ENCODE peak calls at places on chromosome 12, in seven cellular contexts. F is H9, R is neuronal stem cell, U is IMR-90, X is mesendoderm, V is trophoblast cell, W is H1. T is an unnamed sample.

GRCh38 chr12:118763239-118763638 is 218.1 kb upstream of the SRRM4 start:
- DNase-seq in F (no peak), R (no peak), U (no peak), X (no peak), V (no peak), W (no peak), T (no peak)

GRCh38 chr12:68286396-68286795 is 33.0 kb upstream of the IL22 start:
- DNase-seq in F (no peak), R (no peak), U (no peak), X (no peak), V (no peak), W (no peak), T (no peak)

GRCh38 chr12:54958048-54958658 is 26.4 kb downstream of the TESPA1 start:
- DNase-seq in F (peak), R (peak), U (peak), X (peak), V (peak), W (no peak), T (peak)

GRCh38 chr12:9344540-9344939 is 136.3 kb upstream of the PZP start:
- DNase-seq in F (no peak), R (no peak), U (no peak), X (no peak), V (no peak), W (no peak), T (peak)

GRCh38 chr12:78340406-78340805 is 509.7 kb downstream of the NAV3 start:
- DNase-seq in F (no peak), R (no peak), U (no peak), X (no peak), V (no peak), W (no peak), T (no peak)

GRCh38 chr12:14099994-14100393 is 118.6 kb upstream of the GRIN2B start:
- DNase-seq in F (no peak), R (no peak), U (no peak), X (no peak), V (no peak), W (no peak), T (no peak)

GRCh38 chr12:27015730-27016076 is 1.5 kb upstream of the TM7SF3 start:
- DNase-seq in F (no peak), R (no peak), U (peak), X (peak), V (no peak), W (no peak), T (peak)

GRCh38 chr12:61996717-61997116 is 263.5 kb upstream of the USP15 start:
- DNase-seq in F (no peak), R (no peak), U (no peak), X (no peak), V (no peak), W (no peak), T (no peak)

GRCh38 chr12:3935078-3935477 is 61.9 kb upstream of the PARP11 start:
- DNase-seq in F (no peak), R (no peak), U (no peak), X (no peak), V (no peak), W (no peak), T (no peak)

GRCh38 chr12:64608901-64609542 is 1.3 kb upstream of the RASSF3 start:
- DNase-seq in F (peak), R (no peak), U (peak), X (peak), V (peak), W (no peak), T (peak)

GRCh38 chr12:130546494-130546893 is 169.6 kb downstream of the RIMBP2 start:
- DNase-seq in F (no peak), R (no peak), U (no peak), X (no peak), V (no peak), W (no peak), T (no peak)

GRCh38 chr12:112891093-112892024 is 15.4 kb upstream of the OAS1 start:
- DNase-seq in F (no peak), R (no peak), U (no peak), X (peak), V (no peak), W (no peak), T (no peak)

GRCh38 chr12:44317651-44318126 is 481.8 kb downstream of the TMEM117 start:
- DNase-seq in F (peak), R (peak), U (peak), X (peak), V (no peak), W (no peak), T (peak)

DNA sequence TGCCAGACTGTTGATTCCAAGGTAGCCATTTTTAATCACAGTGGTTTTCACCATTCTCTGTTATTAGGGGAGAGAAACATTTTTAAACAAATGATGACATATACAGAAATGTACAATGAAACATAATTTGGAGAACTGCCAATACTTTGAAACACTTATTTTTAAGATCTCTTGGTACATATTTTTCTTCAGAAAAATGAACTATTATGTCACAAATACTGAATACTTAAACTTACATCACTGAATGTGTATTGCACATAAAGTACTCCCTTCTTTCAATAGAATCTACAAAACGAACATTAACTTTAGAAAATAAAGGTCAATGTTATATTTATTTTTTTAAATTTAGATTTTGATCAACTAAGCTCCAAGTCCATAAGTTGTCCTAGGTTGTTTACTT is 71.7 kb upstream of the CPNE8 start:
- DNase-seq in F (no peak), R (no peak), U (no peak), X (no peak), V (no peak), W (no peak), T (no peak)
- H2AK5ac ChIP-seq in F (no peak), R (no peak), U (no peak), X (no peak), V (no peak), W (no peak), T (no peak)

GRCh38 chr12:94844452-94844851 is 159.0 kb downstream of the NDUFA12 start:
- DNase-seq in F (no peak), R (no peak), U (no peak), X (no peak), V (no peak), W (no peak), T (no peak)

GRCh38 chr12:94851396-94852025 is 152.0 kb downstream of the NDUFA12 start:
- DNase-seq in F (no peak), R (no peak), U (no peak), X (no peak), V (no peak), W (no peak), T (no peak)

GRCh38 chr12:94845110-94845509 is 158.4 kb downstream of the NDUFA12 start:
- DNase-seq in F (no peak), R (no peak), U (no peak), X (no peak), V (no peak), W (no peak), T (no peak)

GRCh38 chr12:94848966-94849365 is 154.5 kb downstream of the NDUFA12 start:
- DNase-seq in F (no peak), R (no peak), U (no peak), X (no peak), V (no peak), W (no peak), T (no peak)

DNA sequence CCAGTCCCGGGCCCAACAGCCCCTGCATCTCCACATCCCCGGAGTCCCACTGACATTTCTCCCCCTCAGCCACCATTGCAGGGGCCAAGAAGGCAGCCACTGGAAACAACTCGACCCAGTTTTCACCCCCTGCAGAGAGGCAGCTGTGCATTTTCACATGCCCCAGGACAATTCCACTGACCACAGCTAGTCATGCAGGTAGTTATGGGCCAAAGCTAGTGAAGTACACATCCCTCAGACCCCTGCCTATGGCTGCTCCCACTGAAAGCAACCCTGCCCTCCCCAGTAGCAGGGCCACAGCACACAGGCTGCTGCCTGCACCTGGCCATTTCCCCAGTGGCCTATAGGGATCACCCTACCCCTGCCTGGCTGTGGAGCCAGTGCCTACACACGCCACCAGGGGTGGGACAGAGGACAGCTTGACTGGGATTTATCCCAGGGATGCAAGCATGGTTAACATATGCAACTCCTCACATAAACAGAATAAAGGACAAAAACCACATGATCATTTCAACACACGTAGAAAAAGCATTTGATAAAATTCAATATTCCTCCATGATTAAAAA is 154.0 kb downstream of the NDUFA12 start:
- DNase-seq in F (peak), R (no peak), U (no peak), X (peak), V (no peak), W (no peak), T (no peak)
- H2AK5ac ChIP-seq in F (no peak), R (no peak), U (no peak), X (no peak), V (no peak), W (no peak), T (no peak)

GRCh38 chr12:32072102-32072501 is 34.5 kb upstream of the BICD1 start:
- DNase-seq in F (no peak), R (no peak), U (no peak), X (no peak), V (no peak), W (no peak), T (no peak)
- H2AK5ac ChIP-seq in F (no peak), R (no peak), U (no peak), X (no peak), V (no peak), W (no peak), T (no peak)

DNA sequence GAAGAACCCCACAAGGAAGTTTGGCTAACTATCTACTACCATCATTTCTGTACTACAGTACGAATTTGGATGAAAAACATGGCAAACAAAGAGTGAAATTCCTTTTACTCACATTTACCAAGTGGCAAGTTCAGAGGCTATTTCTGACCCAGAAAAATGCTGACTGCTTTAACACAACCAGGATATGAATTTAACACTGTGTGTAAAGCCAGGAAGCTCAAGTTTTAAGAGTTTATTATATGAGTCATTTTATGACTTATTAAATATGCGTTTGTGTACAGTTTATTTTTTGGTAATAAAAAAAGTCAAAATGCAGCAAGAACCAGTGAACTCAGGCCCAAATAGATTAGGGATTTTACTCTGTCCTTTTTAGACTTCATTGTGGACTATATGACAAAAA is 58.4 kb upstream of the STAC3 start:
- DNase-seq in F (no peak), R (no peak), U (peak), X (no peak), V (no peak), W (no peak), T (no peak)
- H2AK5ac ChIP-seq in F (no peak), R (no peak), U (no peak), X (no peak), V (no peak), W (no peak), T (peak)

GRCh38 chr12:50149311-50149710 is 17.9 kb downstream of the CERS5 start:
- DNase-seq in F (no peak), R (no peak), U (no peak), X (no peak), V (no peak), W (no peak), T (no peak)
- H2AK5ac ChIP-seq in F (no peak), R (no peak), U (no peak), X (no peak), V (no peak), W (no peak), T (no peak)